ENCODE peak calls at places on chromosomes 4 and X, in seven cellular contexts. O is mesenchymal stem cell, V is mesendoderm, D is IMR-90, K is trophoblast cell, L is H1, H is neuronal stem cell. S is an unnamed sample. For H3K4me1, the result is how much of the 10 kb centered on the place peaks cover.

GRCh38 chr4:165873298-165874071 is 448 bp downstream of the TLL1 start:
- DNase-seq in O (peak), V (peak), D (no peak), K (peak), L (no peak), H (peak), S (peak)

GRCh38 chr4:113436360-113436759 is 325.2 kb downstream of the CAMK2D start:
- DNase-seq in O (peak), V (no peak), D (peak), K (no peak), L (no peak), H (no peak), S (no peak)

GRCh38 chr4:109559625-109559982 is 442 bp upstream of the MCUB start:
- DNase-seq in O (no peak), V (peak), D (no peak), K (peak), L (no peak), H (no peak), S (peak)

GRCh38 chrX:97367149-97367548 is 483.4 kb downstream of the RPA4 start:
- DNase-seq in O (no peak), V (no peak), D (peak), K (no peak), L (no peak), H (no peak), S (no peak)

GRCh38 chrX:152070186-152070585 is 68.2 kb downstream of the MAGEA10 start:
- DNase-seq in O (no peak), V (no peak), D (no peak), K (peak), L (no peak), H (no peak), S (no peak)

GRCh38 chr4:154329939-154330338 is 161.7 kb downstream of the DCHS2 start:
- DNase-seq in O (peak), V (no peak), D (peak), K (peak), L (no peak), H (no peak), S (no peak)

GRCh38 chr4:81845761-81846160 is 374.1 kb upstream of the RASGEF1B start:
- DNase-seq in O (no peak), V (peak), D (no peak), K (no peak), L (no peak), H (no peak), S (no peak)

GRCh38 chrX:10554612-10555270 is 65.6 kb downstream of the MID1 start:
- DNase-seq in O (peak), V (no peak), D (no peak), K (no peak), L (no peak), H (no peak), S (no peak)

GRCh38 chr4:148043990-148044645 is 312.2 kb downstream of the ARHGAP10 start:
- DNase-seq in O (no peak), V (no peak), D (no peak), K (no peak), L (no peak), H (no peak), S (no peak)

GRCh38 chr4:124095596-124095995 is 616.9 kb downstream of the ANKRD50 start:
- DNase-seq in O (no peak), V (no peak), D (peak), K (no peak), L (no peak), H (no peak), S (no peak)

GRCh38 chrX:109782994-109783711 is 50.1 kb upstream of the ACSL4 start:
- DNase-seq in O (no peak), V (no peak), D (peak), K (no peak), L (no peak), H (no peak), S (no peak)

GRCh38 chrX:104324871-104325585 is 70.3 kb upstream of the ESX1 start:
- DNase-seq in O (peak), V (no peak), D (peak), K (peak), L (no peak), H (no peak), S (no peak)

GRCh38 chrX:11629593-11630211 is 36.0 kb downstream of the ARHGAP6 start:
- DNase-seq in O (peak), V (peak), D (peak), K (no peak), L (no peak), H (no peak), S (no peak)

GRCh38 chr4:21811576-21811975 is 137.0 kb downstream of the KCNIP4 start:
- DNase-seq in O (peak), V (peak), D (no peak), K (no peak), L (no peak), H (no peak), S (no peak)

GRCh38 chr4:40749717-40750460 is at the start of gene NSUN7:
- DNase-seq in O (peak), V (peak), D (no peak), K (peak), L (peak), H (peak), S (peak)

GRCh38 chr4:8587469-8588195 is 4.9 kb upstream of the CPZ start:
- DNase-seq in O (no peak), V (no peak), D (no peak), K (no peak), L (no peak), H (no peak), S (no peak)

GRCh38 chr4:5635826-5636196 is 72.5 kb downstream of the EVC2 start:
- DNase-seq in O (no peak), V (no peak), D (peak), K (peak), L (no peak), H (no peak), S (no peak)

GRCh38 chr4:183987529-183987946 is 82.4 kb downstream of the STOX2 start:
- DNase-seq in O (peak), V (peak), D (peak), K (peak), L (no peak), H (peak), S (peak)

GRCh38 chr4:188015025-188015778 is 19.6 kb downstream of the ZFP42 start:
- DNase-seq in O (no peak), V (peak), D (no peak), K (peak), L (no peak), H (no peak), S (no peak)

GRCh38 chr4:86855572-86855971 is 6.4 kb upstream of the SLC10A6 start:
- DNase-seq in O (peak), V (no peak), D (peak), K (peak), L (no peak), H (no peak), S (no peak)

GRCh38 chr4:76689079-76689817 is 208.7 kb downstream of the SOWAHB start:
- DNase-seq in O (peak), V (peak), D (peak), K (peak), L (no peak), H (peak), S (peak)

GRCh38 chr4:79578613-79579012 is 170.6 kb upstream of the GK2 start:
- DNase-seq in O (no peak), V (no peak), D (no peak), K (peak), L (no peak), H (no peak), S (no peak)

GRCh38 chrX:74492720-74493201 is 71.5 kb downstream of the SLC16A2 start:
- DNase-seq in O (no peak), V (peak), D (no peak), K (no peak), L (no peak), H (peak), S (peak)

GRCh38 chr4:112282860-112283667 is 2.6 kb downstream of the TIFA start:
- DNase-seq in O (no peak), V (no peak), D (no peak), K (no peak), L (no peak), H (no peak), S (no peak)

GRCh38 chr4:79198886-79199591 is 126.8 kb downstream of the NAA11 start:
- DNase-seq in O (no peak), V (peak), D (no peak), K (no peak), L (no peak), H (no peak), S (no peak)

GRCh38 chrX:124863303-124863702 is 456.4 kb upstream of the TEX13C start:
- DNase-seq in O (no peak), V (peak), D (no peak), K (no peak), L (no peak), H (no peak), S (peak)

GRCh38 chr4:146975535-146975934 is 29.9 kb upstream of the TTC29 start:
- DNase-seq in O (peak), V (no peak), D (no peak), K (peak), L (no peak), H (no peak), S (no peak)

GRCh38 chrX:12360991-12361598 is 222.8 kb downstream of the FRMPD4 start:
- DNase-seq in O (no peak), V (no peak), D (peak), K (peak), L (no peak), H (no peak), S (no peak)

GRCh38 chrX:19702856-19703255 is 184.5 kb downstream of the SH3KBP1 start:
- DNase-seq in O (no peak), V (no peak), D (no peak), K (no peak), L (no peak), H (no peak), S (no peak)

GRCh38 chr4:37934096-37934495 is 26.1 kb upstream of the PTTG2 start:
- DNase-seq in O (no peak), V (no peak), D (no peak), K (no peak), L (no peak), H (no peak), S (no peak)

GRCh38 chr4:174999407-174999806 is 81.2 kb downstream of the ADAM29 start:
- DNase-seq in O (peak), V (no peak), D (no peak), K (peak), L (no peak), H (no peak), S (no peak)

GRCh38 chr4:153143527-153144348 is 60.5 kb upstream of the TRIM2 start:
- DNase-seq in O (peak), V (peak), D (peak), K (peak), L (no peak), H (no peak), S (no peak)

GRCh38 chrX:4935846-4936245 is 1222.4 kb upstream of the PRKX start:
- DNase-seq in O (peak), V (no peak), D (no peak), K (peak), L (no peak), H (no peak), S (no peak)

GRCh38 chr4:140837742-140838141 is 81.6 kb upstream of the TBC1D9 start:
- DNase-seq in O (no peak), V (no peak), D (no peak), K (peak), L (no peak), H (no peak), S (no peak)

GRCh38 chrX:10109695-10110094 is 47.1 kb upstream of the CLCN4 start:
- DNase-seq in O (no peak), V (no peak), D (no peak), K (no peak), L (no peak), H (no peak), S (no peak)

GRCh38 chrX:427812-428725 is 41.4 kb upstream of the PPP2R3B start:
- DNase-seq in O (peak), V (peak), D (no peak), K (no peak), L (peak), H (peak), S (peak)

GRCh38 chr4:42391981-42392380 is 5.3 kb upstream of the SHISA3 start:
- DNase-seq in O (no peak), V (no peak), D (no peak), K (no peak), L (no peak), H (no peak), S (no peak)
- H3K4me1 ChIP-seq in O (under half), V (under half), D (under half), K (under half), L (under half), H (under half), S (under half)

DNA sequence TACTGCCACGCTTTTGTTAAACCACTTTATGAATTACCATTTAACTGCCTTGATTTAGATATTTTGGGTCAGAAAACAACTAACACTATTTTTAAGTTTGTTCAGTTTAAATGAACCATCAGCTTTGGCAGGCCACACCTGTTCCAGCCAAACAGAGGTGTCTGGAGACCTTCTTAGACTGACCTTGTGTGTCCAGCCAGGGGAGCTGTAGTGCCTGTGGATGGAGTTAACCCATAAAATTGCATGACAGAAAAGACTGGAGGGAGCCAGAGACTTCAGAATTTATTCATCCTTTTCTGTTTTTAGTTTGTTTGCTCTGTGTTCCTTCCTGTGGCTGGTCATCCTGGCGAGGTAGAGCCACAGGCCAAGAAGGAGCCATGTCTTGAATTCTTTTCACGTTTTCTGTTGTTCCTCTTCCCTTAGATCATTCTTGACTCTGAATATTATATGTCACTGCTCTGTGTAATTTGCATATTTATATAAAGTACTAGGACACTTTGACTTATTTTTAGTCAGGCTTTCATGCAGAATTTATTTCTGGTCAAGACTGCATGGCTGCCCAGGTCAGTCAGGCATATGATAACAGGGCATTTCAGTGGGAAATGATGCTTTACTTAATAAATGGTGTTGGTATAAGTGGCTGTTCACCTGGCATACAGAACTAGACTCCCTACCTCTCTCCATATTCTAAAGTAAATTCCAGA is 26.7 kb downstream of the HERC3 start:
- DNase-seq in O (no peak), V (no peak), D (no peak), K (no peak), L (no peak), H (no peak), S (no peak)
- H3K4ac ChIP-seq in O (no peak), V (no peak), D (no peak), K (no peak), L (no peak), H (no peak), S (no peak)

GRCh38 chrX:41471786-41472185 is 24.6 kb downstream of the NYX start:
- DNase-seq in O (no peak), V (no peak), D (no peak), K (peak), L (no peak), H (no peak), S (no peak)
- H3K4me1 ChIP-seq in O (under half), V (under half), D (under half), K (under half), L (under half), H (under half), S (under half)

GRCh38 chr4:155690044-155690837 is 23.6 kb downstream of the GUCY1A1 start:
- DNase-seq in O (no peak), V (no peak), D (no peak), K (no peak), L (no peak), H (no peak), S (no peak)
- H3K4ac ChIP-seq in O (no peak), V (no peak), D (no peak), K (no peak), L (no peak), H (no peak), S (no peak)

GRCh38 chr4:74522251-74522991 is 77.5 kb downstream of the AREG start:
- DNase-seq in O (peak), V (no peak), D (peak), K (no peak), L (no peak), H (no peak), S (no peak)

GRCh38 chr4:74523076-74523475 is 78.1 kb downstream of the AREG start:
- DNase-seq in O (no peak), V (no peak), D (no peak), K (no peak), L (no peak), H (no peak), S (no peak)

GRCh38 chr4:74516321-74516720 is 71.4 kb downstream of the AREG start:
- DNase-seq in O (peak), V (no peak), D (peak), K (no peak), L (no peak), H (no peak), S (no peak)

GRCh38 chr4:74517996-74518395 is 73.1 kb downstream of the AREG start:
- DNase-seq in O (no peak), V (no peak), D (no peak), K (peak), L (no peak), H (no peak), S (no peak)
- H3K4me1 ChIP-seq in O (under half), V (under half), D (under half), K (under half), L (under half), H (under half), S (under half)

DNA sequence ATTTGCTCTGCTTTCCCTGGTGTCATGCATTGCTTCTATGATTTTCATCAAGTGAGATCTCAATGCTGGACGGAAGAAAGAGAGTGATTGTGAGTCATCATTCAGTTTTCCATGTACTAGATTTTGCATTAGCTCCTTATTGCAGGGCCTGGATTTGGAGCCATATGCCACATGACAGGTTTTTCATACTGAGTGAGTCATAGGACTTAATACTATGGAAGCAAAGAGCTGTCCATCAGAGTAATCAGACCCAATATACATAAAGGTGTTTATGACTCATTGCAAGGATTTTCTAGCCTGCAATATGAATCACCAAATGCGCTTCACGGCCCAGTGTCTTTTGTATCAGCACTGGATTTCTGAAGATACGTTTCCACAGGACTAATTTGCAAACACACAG is 11.2 kb upstream of the TFDP3 start:
- DNase-seq in O (peak), V (no peak), D (peak), K (peak), L (no peak), H (no peak), S (no peak)
- H3K4ac ChIP-seq in O (no peak), V (no peak), D (no peak), K (no peak), L (no peak), H (no peak), S (no peak)

DNA sequence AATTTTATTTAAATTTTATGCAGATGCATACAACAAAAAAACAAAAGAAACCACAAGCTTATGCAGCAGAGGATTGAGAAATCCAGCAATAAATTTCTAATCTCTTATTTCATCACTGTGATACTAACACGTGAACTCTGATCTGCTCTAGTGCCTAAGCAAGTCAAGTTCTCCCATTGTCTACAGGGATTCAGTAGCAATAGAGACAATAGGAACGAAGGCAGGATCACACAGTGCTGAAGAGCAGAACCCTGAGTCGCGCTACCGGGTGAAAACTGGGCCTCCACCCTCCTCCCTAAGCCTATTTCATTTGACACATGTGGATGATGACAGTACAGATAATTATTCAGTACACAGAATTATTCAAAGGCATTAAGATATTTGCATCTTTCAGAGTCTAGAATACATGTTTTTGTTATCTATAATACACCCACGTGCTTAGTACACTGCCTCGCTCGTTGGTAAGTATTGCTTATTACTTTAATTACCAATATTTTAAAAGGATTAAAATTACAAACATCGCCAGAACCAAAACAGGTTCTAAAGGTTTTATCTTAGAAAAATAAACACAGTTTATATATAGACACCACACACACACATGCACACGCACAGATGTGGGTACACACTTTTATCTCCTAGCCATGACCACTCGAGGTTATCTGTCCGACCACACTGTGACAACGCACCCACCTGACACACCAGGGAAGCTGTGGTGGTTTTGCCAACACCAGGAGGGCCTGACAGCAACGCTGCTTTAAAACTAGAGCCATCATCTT is 60.1 kb downstream of the RFC1 start:
- DNase-seq in O (no peak), V (no peak), D (no peak), K (no peak), L (no peak), H (no peak), S (no peak)
- H3K4me1 ChIP-seq in O (under half), V (under half), D (under half), K (under half), L (under half), H (under half), S (under half)

S was measured in H9.